ENCODE peak calls at places on chromosomes 6 and 20, in five cellular contexts. X is HS-27A, E is GM06990, D is naive B cell, A is neural crest cell. C is an unnamed sample.

GRCh38 chr20:50136822-50137599 is 16.5 kb downstream of the PEDS1 start:
- DNase-seq in E (no peak), D (no peak), X (no peak), A (no peak), C (no peak)

GRCh38 chr6:11460001-11460668 is 77.4 kb upstream of the TMEM170B start:
- DNase-seq in X (no peak), D (no peak), E (peak), A (no peak), C (no peak)

GRCh38 chr20:63016514-63017075 is 9.8 kb upstream of the BHLHE23 start:
- DNase-seq in A (no peak), X (no peak), D (no peak), E (no peak), C (no peak)

GRCh38 chr20:58640446-58640845 is 10.6 kb upstream of the STX16 start:
- DNase-seq in E (no peak), X (no peak), A (no peak), D (no peak), C (no peak)

GRCh38 chr6:28606424-28607391 is 81.0 kb downstream of the GPX5 start:
- DNase-seq in A (peak), E (peak), X (peak), D (no peak), C (peak)

GRCh38 chr6:148055410-148055809 is 287.2 kb upstream of the SASH1 start:
- DNase-seq in D (no peak), X (no peak), E (no peak), A (no peak), C (no peak)

GRCh38 chr6:40681622-40682021 is 94.5 kb upstream of the LRFN2 start:
- DNase-seq in X (no peak), D (no peak), E (no peak), A (no peak), C (no peak)

GRCh38 chr20:57953638-57954037 is 243.8 kb upstream of the PMEPA1 start:
- DNase-seq in A (no peak), D (no peak), E (no peak), X (no peak), C (no peak)

GRCh38 chr20:3221398-3222226 is 12.3 kb downstream of the ITPA start:
- DNase-seq in X (no peak), A (no peak), E (no peak), D (no peak), C (no peak)

GRCh38 chr6:42401605-42401935 is 50.2 kb downstream of the TRERF1 start:
- DNase-seq in E (no peak), X (no peak), A (no peak), D (no peak), C (no peak)

GRCh38 chr6:42914546-42914945 is 1.3 kb upstream of the PTCRA start:
- DNase-seq in D (no peak), E (no peak), X (no peak), A (no peak), C (no peak)

GRCh38 chr6:93792751-93793150 is 373.4 kb upstream of the EPHA7 start:
- DNase-seq in X (no peak), E (no peak), D (no peak), A (no peak), C (no peak)

GRCh38 chr6:1262704-1263038 is 49.2 kb upstream of the FOXQ1 start:
- DNase-seq in X (no peak), A (no peak), D (no peak), E (no peak), C (no peak)

GRCh38 chr20:35001596-35002362 is 46.1 kb downstream of the MYH7B start:
- DNase-seq in D (no peak), X (no peak), E (no peak), A (no peak), C (peak)

GRCh38 chr6:16972535-16972934 is 129.3 kb upstream of the STMND1 start:
- DNase-seq in D (no peak), A (no peak), X (no peak), E (no peak), C (no peak)

GRCh38 chr6:48449002-48449401 is 338.0 kb upstream of the PTCHD4 start:
- DNase-seq in E (no peak), X (no peak), A (no peak), D (no peak), C (no peak)

GRCh38 chr6:127436578-127437110 is 22.5 kb downstream of the KIAA0408 start:
- DNase-seq in E (no peak), D (no peak), X (no peak), A (no peak), C (peak)

GRCh38 chr6:90197854-90198496 is 98.7 kb downstream of the BACH2 start:
- DNase-seq in A (no peak), X (no peak), E (no peak), D (no peak), C (peak)

GRCh38 chr6:163719028-163719742 is 304.7 kb downstream of the QKI start:
- DNase-seq in E (no peak), D (no peak), X (no peak), A (no peak), C (no peak)

GRCh38 chr6:72626126-72626525 is 4.3 kb downstream of the KCNQ5 start:
- DNase-seq in A (no peak), E (peak), D (no peak), X (no peak), C (no peak)

GRCh38 chr6:158686311-158686710 is 36.5 kb downstream of the SYTL3 start:
- DNase-seq in E (no peak), X (no peak), D (no peak), A (no peak), C (no peak)

GRCh38 chr6:52155791-52156576 is 30.2 kb upstream of the IL17A start:
- DNase-seq in A (no peak), D (no peak), X (no peak), E (peak), C (no peak)

GRCh38 chr20:3074812-3075211 is 3.4 kb downstream of the OXT start:
- DNase-seq in E (no peak), X (no peak), A (no peak), D (no peak), C (no peak)

GRCh38 chr6:34352305-34352937 is 40.0 kb downstream of the NUDT3 start:
- DNase-seq in X (no peak), E (no peak), D (no peak), A (no peak), C (no peak)

GRCh38 chr6:141467881-141468280 is 664.8 kb upstream of the GJE1 start:
- DNase-seq in X (peak), A (no peak), E (no peak), D (no peak), C (no peak)

GRCh38 chr20:42435230-42435629 is 754.5 kb downstream of the PTPRT start:
- DNase-seq in X (no peak), A (no peak), D (no peak), E (no peak), C (no peak)

GRCh38 chr20:8360035-8360434 is 228.0 kb downstream of the PLCB1 start:
- DNase-seq in A (no peak), D (no peak), E (no peak), X (no peak), C (no peak)

GRCh38 chr20:266604-267562 is 9.4 kb downstream of the DEFB132 start:
- DNase-seq in E (peak), D (peak), A (peak), X (peak), C (peak)

GRCh38 chr6:78397537-78397936 is 469.8 kb upstream of the IRAK1BP1 start:
- DNase-seq in A (no peak), X (no peak), D (no peak), E (no peak), C (no peak)

GRCh38 chr6:84332139-84333034 is 104.9 kb upstream of the CEP162 start:
- DNase-seq in A (no peak), E (peak), D (no peak), X (no peak), C (no peak)

GRCh38 chr20:36481380-36482043 is 59.8 kb upstream of the MYL9 start:
- DNase-seq in A (no peak), E (no peak), X (no peak), D (no peak), C (peak)

GRCh38 chr20:6122111-6122872 is 538 bp downstream of the FERMT1 start:
- DNase-seq in A (no peak), D (no peak), E (no peak), X (no peak), C (peak)

GRCh38 chr20:4613718-4614620 is 107.7 kb upstream of the PRND start:
- DNase-seq in E (peak), D (peak), X (no peak), A (peak), C (peak)

GRCh38 chr6:51266569-51266968 is 447.9 kb downstream of the TFAP2B start:
- DNase-seq in D (no peak), E (no peak), X (no peak), A (no peak), C (no peak)

GRCh38 chr6:89956182-89956581 is 61.9 kb downstream of the GJA10 start:
- DNase-seq in A (no peak), E (no peak), X (no peak), D (no peak), C (no peak)

GRCh38 chr6:125019281-125019680 is 57.0 kb downstream of the RNF217 start:
- DNase-seq in A (no peak), E (no peak), D (no peak), X (no peak), C (no peak)

GRCh38 chr6:3723966-3724365 is 27.5 kb downstream of the PXDC1 start:
- DNase-seq in X (no peak), D (no peak), E (no peak), A (no peak), C (no peak)

C was measured in NCI-H82.